ENCODE peak calls at places on chromosome 16, in six cellular contexts. One of them, this sample, is unnamed.
A peak's percentile ranks its signal among the peaks of the same experiment; 100 is the strongest.

GRCh38 chr16:70759666-70760065 is 41.3 kb downstream of the VAC14 start:
- DNase-seq in ascending aorta: no peak
- DNase-seq in neuronal stem cell: no peak
- DNase-seq in HCT116: no peak
- DNase-seq in CD4-positive, alpha-beta T cell: no peak
- DNase-seq in mammary epithelial cell: no peak
- DNase-seq in this sample: no peak

GRCh38 chr16:27113341-27113841 is 46.7 kb downstream of the C16orf82 start:
- DNase-seq in HCT116: no peak
- DNase-seq in neuronal stem cell: no peak
- DNase-seq in CD4-positive, alpha-beta T cell: no peak
- DNase-seq in mammary epithelial cell: no peak
- DNase-seq in ascending aorta: no peak
- DNase-seq in this sample: peak; percentile 88

GRCh38 chr16:4691666-4692412 is 1.5 kb upstream of the NUDT16L1 start:
- DNase-seq in mammary epithelial cell: no peak
- DNase-seq in CD4-positive, alpha-beta T cell: no peak
- DNase-seq in ascending aorta: no peak
- DNase-seq in HCT116: no peak
- DNase-seq in neuronal stem cell: no peak
- DNase-seq in this sample: no peak

GRCh38 chr16:20763461-20764232 is at the start of gene ACSM3:
- DNase-seq in neuronal stem cell: peak; percentile 5
- DNase-seq in CD4-positive, alpha-beta T cell: peak; percentile 59
- DNase-seq in mammary epithelial cell: peak; percentile 81
- DNase-seq in ascending aorta: no peak
- DNase-seq in HCT116: peak; percentile 65
- DNase-seq in this sample: no peak

GRCh38 chr16:63289834-63290460 is 1253.7 kb upstream of the CDH8 start:
- DNase-seq in CD4-positive, alpha-beta T cell: no peak
- DNase-seq in neuronal stem cell: peak; percentile 51
- DNase-seq in ascending aorta: no peak
- DNase-seq in HCT116: no peak
- DNase-seq in mammary epithelial cell: no peak
- DNase-seq in this sample: no peak

GRCh38 chr16:19696312-19696711 is 21.7 kb downstream of the KNOP1 start:
- DNase-seq in CD4-positive, alpha-beta T cell: peak; percentile 60
- DNase-seq in neuronal stem cell: no peak
- DNase-seq in ascending aorta: peak; percentile 47
- DNase-seq in HCT116: no peak
- DNase-seq in mammary epithelial cell: peak; percentile 38
- DNase-seq in this sample: no peak

GRCh38 chr16:69109486-69110270 is 4.2 kb downstream of the HAS3 start:
- DNase-seq in HCT116: no peak
- DNase-seq in CD4-positive, alpha-beta T cell: no peak
- DNase-seq in ascending aorta: no peak
- DNase-seq in mammary epithelial cell: no peak
- DNase-seq in neuronal stem cell: no peak
- DNase-seq in this sample: no peak

GRCh38 chr16:67931712-67932461 is at the start of gene CTRL:
- DNase-seq in HCT116: no peak
- DNase-seq in neuronal stem cell: no peak
- DNase-seq in CD4-positive, alpha-beta T cell: no peak
- DNase-seq in ascending aorta: no peak
- DNase-seq in mammary epithelial cell: no peak
- DNase-seq in this sample: no peak

GRCh38 chr16:22786691-22787090 is 27.3 kb upstream of the HS3ST2 start:
- DNase-seq in CD4-positive, alpha-beta T cell: no peak
- DNase-seq in ascending aorta: no peak
- DNase-seq in mammary epithelial cell: no peak
- DNase-seq in HCT116: no peak
- DNase-seq in neuronal stem cell: no peak
- DNase-seq in this sample: no peak

GRCh38 chr16:21260870-21261791 is 17.0 kb downstream of the CRYM start:
- DNase-seq in CD4-positive, alpha-beta T cell: no peak
- DNase-seq in ascending aorta: no peak
- DNase-seq in mammary epithelial cell: peak; percentile 80
- DNase-seq in neuronal stem cell: no peak
- DNase-seq in HCT116: peak; percentile 51
- DNase-seq in this sample: no peak

GRCh38 chr16:55912022-55912421 is 36.8 kb upstream of the CES5A start:
- DNase-seq in neuronal stem cell: no peak
- DNase-seq in HCT116: no peak
- DNase-seq in CD4-positive, alpha-beta T cell: no peak
- DNase-seq in ascending aorta: no peak
- DNase-seq in mammary epithelial cell: no peak
- DNase-seq in this sample: no peak

GRCh38 chr16:89201467-89202377 is 1.4 kb upstream of the SLC22A31 start:
- DNase-seq in HCT116: peak; percentile 84
- DNase-seq in neuronal stem cell: peak; percentile 84
- DNase-seq in mammary epithelial cell: peak; percentile 59
- DNase-seq in ascending aorta: no peak
- DNase-seq in CD4-positive, alpha-beta T cell: peak; percentile 79
- DNase-seq in this sample: no peak

GRCh38 chr16:89945654-89946053 is 2.9 kb upstream of the DEF8 start:
- DNase-seq in ascending aorta: no peak
- DNase-seq in mammary epithelial cell: no peak
- DNase-seq in CD4-positive, alpha-beta T cell: no peak
- DNase-seq in neuronal stem cell: no peak
- DNase-seq in HCT116: no peak
- DNase-seq in this sample: no peak

GRCh38 chr16:69595127-69596036 is 29.6 kb downstream of the NFAT5 start:
- DNase-seq in mammary epithelial cell: peak; percentile 62
- DNase-seq in HCT116: no peak
- DNase-seq in ascending aorta: no peak
- DNase-seq in CD4-positive, alpha-beta T cell: no peak
- DNase-seq in neuronal stem cell: no peak
- DNase-seq in this sample: no peak

GRCh38 chr16:370980-371728 is 816 bp upstream of the MRPL28 start:
- DNase-seq in CD4-positive, alpha-beta T cell: no peak
- DNase-seq in ascending aorta: no peak
- DNase-seq in neuronal stem cell: no peak
- DNase-seq in HCT116: no peak
- DNase-seq in mammary epithelial cell: no peak
- DNase-seq in this sample: no peak

GRCh38 chr16:56269824-56270684 is 78.8 kb downstream of the GNAO1 start:
- DNase-seq in ascending aorta: no peak
- DNase-seq in HCT116: no peak
- DNase-seq in neuronal stem cell: no peak
- DNase-seq in CD4-positive, alpha-beta T cell: no peak
- DNase-seq in mammary epithelial cell: no peak
- DNase-seq in this sample: no peak

GRCh38 chr16:81755915-81756644 is 23.0 kb upstream of the PLCG2 start:
- DNase-seq in CD4-positive, alpha-beta T cell: no peak
- DNase-seq in ascending aorta: no peak
- DNase-seq in neuronal stem cell: no peak
- DNase-seq in HCT116: no peak
- DNase-seq in mammary epithelial cell: no peak
- DNase-seq in this sample: no peak

GRCh38 chr16:53059672-53060071 is 4.9 kb downstream of the CHD9 start:
- DNase-seq in mammary epithelial cell: no peak
- DNase-seq in neuronal stem cell: no peak
- DNase-seq in HCT116: no peak
- DNase-seq in ascending aorta: no peak
- DNase-seq in CD4-positive, alpha-beta T cell: no peak
- DNase-seq in this sample: no peak

GRCh38 chr16:22081050-22081449 is 11.3 kb upstream of the VWA3A start:
- DNase-seq in neuronal stem cell: no peak
- DNase-seq in mammary epithelial cell: no peak
- DNase-seq in CD4-positive, alpha-beta T cell: no peak
- DNase-seq in ascending aorta: no peak
- DNase-seq in HCT116: no peak
- DNase-seq in this sample: no peak

GRCh38 chr16:68490358-68490757 is 42.0 kb upstream of the SMPD3 start:
- DNase-seq in ascending aorta: no peak
- DNase-seq in mammary epithelial cell: no peak
- DNase-seq in neuronal stem cell: no peak
- DNase-seq in HCT116: no peak
- DNase-seq in CD4-positive, alpha-beta T cell: no peak
- DNase-seq in this sample: no peak

GRCh38 chr16:85554791-85555548 is 58.2 kb upstream of the GSE1 start:
- DNase-seq in ascending aorta: no peak
- DNase-seq in neuronal stem cell: no peak
- DNase-seq in CD4-positive, alpha-beta T cell: peak; percentile 19
- DNase-seq in HCT116: no peak
- DNase-seq in mammary epithelial cell: peak; percentile 46
- DNase-seq in this sample: no peak

GRCh38 chr16:57757326-57757786 is 21.8 kb downstream of the KATNB1 start:
- DNase-seq in neuronal stem cell: peak; percentile 74
- DNase-seq in mammary epithelial cell: peak; percentile 62
- DNase-seq in HCT116: no peak
- DNase-seq in ascending aorta: peak; percentile 46
- DNase-seq in CD4-positive, alpha-beta T cell: peak; percentile 79
- DNase-seq in this sample: no peak

GRCh38 chr16:51816929-51817328 is 665.9 kb upstream of the SALL1 start:
- DNase-seq in ascending aorta: no peak
- DNase-seq in mammary epithelial cell: no peak
- DNase-seq in CD4-positive, alpha-beta T cell: no peak
- DNase-seq in neuronal stem cell: no peak
- DNase-seq in HCT116: no peak
- DNase-seq in this sample: no peak

GRCh38 chr16:24925163-24925562 is 79.4 kb downstream of the SLC5A11 start:
- DNase-seq in neuronal stem cell: no peak
- DNase-seq in HCT116: no peak
- DNase-seq in ascending aorta: no peak
- DNase-seq in CD4-positive, alpha-beta T cell: no peak
- DNase-seq in mammary epithelial cell: no peak
- DNase-seq in this sample: no peak

GRCh38 chr16:1432388-1433262 is 1.7 kb downstream of the PERCC1 start:
- DNase-seq in ascending aorta: no peak
- DNase-seq in neuronal stem cell: no peak
- DNase-seq in CD4-positive, alpha-beta T cell: no peak
- DNase-seq in mammary epithelial cell: no peak
- DNase-seq in HCT116: no peak
- DNase-seq in this sample: no peak

GRCh38 chr16:1431497-1432270 is 806 bp downstream of the PERCC1 start:
- DNase-seq in neuronal stem cell: no peak
- DNase-seq in mammary epithelial cell: no peak
- DNase-seq in CD4-positive, alpha-beta T cell: no peak
- DNase-seq in HCT116: no peak
- DNase-seq in ascending aorta: no peak
- DNase-seq in this sample: no peak

GRCh38 chr16:1434644-1435592 is 4.0 kb downstream of the PERCC1 start:
- DNase-seq in mammary epithelial cell: no peak
- DNase-seq in HCT116: no peak
- DNase-seq in neuronal stem cell: no peak
- DNase-seq in ascending aorta: no peak
- DNase-seq in CD4-positive, alpha-beta T cell: no peak
- DNase-seq in this sample: no peak

GRCh38 chr16:1433756-1434155 is 2.9 kb downstream of the PERCC1 start:
- DNase-seq in ascending aorta: no peak
- DNase-seq in neuronal stem cell: no peak
- DNase-seq in HCT116: no peak
- DNase-seq in mammary epithelial cell: no peak
- DNase-seq in CD4-positive, alpha-beta T cell: no peak
- DNase-seq in this sample: no peak

DNA sequence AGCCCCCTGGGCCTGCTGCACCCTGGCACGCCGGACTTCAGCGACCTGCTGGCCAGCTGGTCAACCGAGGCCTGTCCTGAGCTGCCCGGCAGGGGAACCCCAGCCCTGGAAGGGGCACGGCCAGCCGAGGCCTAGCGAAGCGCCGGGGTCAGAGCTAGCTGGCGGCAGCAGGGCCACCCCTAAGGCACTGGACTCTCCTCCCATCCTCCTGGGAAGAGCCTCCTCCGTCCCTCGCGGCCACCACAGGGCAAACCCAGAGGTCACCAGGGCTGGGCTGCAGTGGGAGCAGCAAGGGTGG is 2.3 kb downstream of the PERCC1 start:
- DNase-seq in neuronal stem cell: no peak
- DNase-seq in mammary epithelial cell: no peak
- DNase-seq in HCT116: no peak
- DNase-seq in ascending aorta: no peak
- DNase-seq in CD4-positive, alpha-beta T cell: no peak
- DNase-seq in this sample: no peak
- H3K27me3 ChIP-seq in neuronal stem cell: no peaks in the 10 kb centered on the region
- H3K27me3 ChIP-seq in mammary epithelial cell: no peaks in the 10 kb centered on the region
- H3K27me3 ChIP-seq in HCT116: no peaks in the 10 kb centered on the region
- H3K27me3 ChIP-seq in ascending aorta: no peaks in the 10 kb centered on the region
- H3K27me3 ChIP-seq in CD4-positive, alpha-beta T cell: no peaks in the 10 kb centered on the region
- H3K27me3 ChIP-seq in this sample: no peaks in the 10 kb centered on the region

GRCh38 chr16:12541672-12542071 is 262.0 kb downstream of the CPPED1 start:
- DNase-seq in ascending aorta: no peak
- DNase-seq in mammary epithelial cell: no peak
- DNase-seq in HCT116: no peak
- DNase-seq in neuronal stem cell: no peak
- DNase-seq in CD4-positive, alpha-beta T cell: no peak
- DNase-seq in this sample: no peak
- H3K9me3 ChIP-seq in ascending aorta: no peaks in the 10 kb centered on the region
- H3K9me3 ChIP-seq in mammary epithelial cell: no peaks in the 10 kb centered on the region
- H3K9me3 ChIP-seq in HCT116: no peaks in the 10 kb centered on the region
- H3K9me3 ChIP-seq in neuronal stem cell: no peaks in the 10 kb centered on the region
- H3K9me3 ChIP-seq in CD4-positive, alpha-beta T cell: no peaks in the 10 kb centered on the region
- H3K9me3 ChIP-seq in this sample: no peaks in the 10 kb centered on the region

GRCh38 chr16:87014112-87014511 is 303.1 kb downstream of the C16orf95 start:
- DNase-seq in mammary epithelial cell: no peak
- DNase-seq in neuronal stem cell: no peak
- DNase-seq in ascending aorta: no peak
- DNase-seq in CD4-positive, alpha-beta T cell: no peak
- DNase-seq in HCT116: no peak
- DNase-seq in this sample: no peak
- H3K27me3 ChIP-seq in mammary epithelial cell: no peaks in the 10 kb centered on the region
- H3K27me3 ChIP-seq in neuronal stem cell: no peaks in the 10 kb centered on the region
- H3K27me3 ChIP-seq in ascending aorta: no peaks in the 10 kb centered on the region
- H3K27me3 ChIP-seq in CD4-positive, alpha-beta T cell: peaks cover 14% of the 10 kb centered on the region
- H3K27me3 ChIP-seq in HCT116: no peaks in the 10 kb centered on the region
- H3K27me3 ChIP-seq in this sample: no peaks in the 10 kb centered on the region

DNA sequence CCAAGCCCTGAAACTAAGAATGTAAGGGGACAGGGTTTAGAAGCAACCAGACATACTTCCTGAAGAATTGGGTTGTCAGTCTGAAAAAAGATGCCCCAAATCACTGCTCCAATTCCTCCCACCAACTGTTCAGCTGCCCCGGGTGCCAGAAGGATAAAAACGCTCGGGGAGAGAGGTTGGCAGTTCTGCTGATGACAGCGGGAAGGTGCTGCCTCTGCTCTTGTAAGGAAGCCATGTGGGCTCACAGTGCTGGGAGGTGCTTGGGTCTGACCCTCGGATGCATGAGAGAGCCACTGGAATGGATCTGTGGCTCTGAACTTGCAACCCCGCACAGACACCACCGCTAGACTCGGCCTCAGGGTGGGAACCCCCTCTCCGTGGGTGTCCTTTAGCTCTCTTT is 364.8 kb upstream of the RBFOX1 start:
- DNase-seq in ascending aorta: no peak
- DNase-seq in CD4-positive, alpha-beta T cell: no peak
- DNase-seq in neuronal stem cell: no peak
- DNase-seq in HCT116: no peak
- DNase-seq in mammary epithelial cell: no peak
- DNase-seq in this sample: no peak
- H3K9me3 ChIP-seq in ascending aorta: no peaks in the 10 kb centered on the region
- H3K9me3 ChIP-seq in CD4-positive, alpha-beta T cell: no peaks in the 10 kb centered on the region
- H3K9me3 ChIP-seq in neuronal stem cell: no peaks in the 10 kb centered on the region
- H3K9me3 ChIP-seq in HCT116: no peaks in the 10 kb centered on the region
- H3K9me3 ChIP-seq in mammary epithelial cell: peaks cover 43% of the 10 kb centered on the region
- H3K9me3 ChIP-seq in this sample: no peaks in the 10 kb centered on the region

GRCh38 chr16:29991571-29991904 is 3.9 kb downstream of the HIRIP3 start:
- DNase-seq in HCT116: no peak
- DNase-seq in mammary epithelial cell: no peak
- DNase-seq in ascending aorta: no peak
- DNase-seq in neuronal stem cell: no peak
- DNase-seq in CD4-positive, alpha-beta T cell: no peak
- DNase-seq in this sample: no peak
- H3K27me3 ChIP-seq in HCT116: no peaks in the 10 kb centered on the region
- H3K27me3 ChIP-seq in mammary epithelial cell: no peaks in the 10 kb centered on the region
- H3K27me3 ChIP-seq in ascending aorta: no peaks in the 10 kb centered on the region
- H3K27me3 ChIP-seq in neuronal stem cell: no peaks in the 10 kb centered on the region
- H3K27me3 ChIP-seq in CD4-positive, alpha-beta T cell: no peaks in the 10 kb centered on the region
- H3K27me3 ChIP-seq in this sample: no peaks in the 10 kb centered on the region

GRCh38 chr16:35249051-35249450 is 1789.6 kb downstream of the TP53TG3F start:
- DNase-seq in ascending aorta: no peak
- DNase-seq in neuronal stem cell: no peak
- DNase-seq in HCT116: no peak
- DNase-seq in CD4-positive, alpha-beta T cell: no peak
- DNase-seq in mammary epithelial cell: no peak
- DNase-seq in this sample: no peak
- H3K9me3 ChIP-seq in ascending aorta: no peaks in the 10 kb centered on the region
- H3K9me3 ChIP-seq in neuronal stem cell: peaks cover 19% of the 10 kb centered on the region
- H3K9me3 ChIP-seq in HCT116: no peaks in the 10 kb centered on the region
- H3K9me3 ChIP-seq in CD4-positive, alpha-beta T cell: peaks cover 14% of the 10 kb centered on the region
- H3K9me3 ChIP-seq in mammary epithelial cell: peaks cover 3% of the 10 kb centered on the region
- H3K9me3 ChIP-seq in this sample: no peaks in the 10 kb centered on the region